ENCODE peak calls at places on chromosomes 6 and 20, in four cellular contexts. N is endothelial cell of umbilical vein, F is WERI-Rb-1, H is pancreas. E is an unnamed sample.

GRCh38 chr6:35629876-35630378 is 58.8 kb downstream of the FKBP5 start:
- DNase-seq in F (no peak), N (no peak), H (no peak), E (no peak)

GRCh38 chr6:127496471-127496870 is 22.7 kb downstream of the MTCL3 start:
- DNase-seq in N (no peak), H (no peak), F (no peak), E (no peak)

GRCh38 chr6:28947831-28948270 is 24.1 kb upstream of the TRIM27 start:
- DNase-seq in H (no peak), F (no peak), N (peak; percentile 47), E (no peak)

GRCh38 chr20:62007127-62007647 is 58.5 kb downstream of the TAF4 start:
- DNase-seq in H (no peak), F (no peak), N (no peak), E (no peak)

GRCh38 chr6:107613980-107614379 is 124.1 kb downstream of the SOBP start:
- DNase-seq in N (no peak), H (no peak), F (no peak), E (no peak)

GRCh38 chr6:159255434-159255951 is 86.3 kb downstream of the FNDC1 start:
- DNase-seq in N (no peak), F (no peak), H (no peak), E (no peak)

GRCh38 chr6:112343375-112343774 is 3.8 kb upstream of the RFPL4B start:
- DNase-seq in H (no peak), F (no peak), N (no peak), E (no peak)

GRCh38 chr20:16703570-16703969 is 26.3 kb upstream of the SNRPB2 start:
- DNase-seq in H (no peak), N (no peak), F (no peak), E (no peak)

GRCh38 chr20:62156592-62157386 is 13.2 kb downstream of the SS18L1 start:
- DNase-seq in F (peak; percentile 93), N (peak; percentile 48), H (peak; percentile 84), E (peak; percentile 40)

GRCh38 chr6:153131037-153131981 is at the start of gene RGS17:
- DNase-seq in N (peak; percentile 57), F (peak; percentile 79), H (peak; percentile 79), E (no peak)

GRCh38 chr20:59751075-59751711 is 146.9 kb downstream of the PHACTR3 start:
- DNase-seq in F (peak; percentile 62), N (no peak), H (peak; percentile 88), E (peak; percentile 33)

GRCh38 chr6:137589067-137589848 is 95.1 kb upstream of the OLIG3 start:
- DNase-seq in H (no peak), F (peak; percentile 59), N (peak; percentile 15), E (no peak)

GRCh38 chr6:154894903-154895302 is 100.2 kb upstream of the TIAM2 start:
- DNase-seq in N (no peak), H (no peak), F (no peak), E (no peak)

GRCh38 chr20:62824476-62825287 is 7.8 kb downstream of the COL9A3 start:
- DNase-seq in N (no peak), H (peak; percentile 71), F (peak; percentile 83), E (no peak)

GRCh38 chr20:57364451-57364850 is 13.4 kb downstream of the RAE1 start:
- DNase-seq in N (no peak), H (no peak), F (no peak), E (no peak)

GRCh38 chr6:39361657-39362486 is 39.4 kb upstream of the KCNK16 start:
- DNase-seq in H (peak; percentile 77), F (peak; percentile 90), N (peak; percentile 53), E (peak; percentile 51)

GRCh38 chr6:14499804-14500203 is 382.2 kb downstream of the CD83 start:
- DNase-seq in H (no peak), F (peak; percentile 76), N (no peak), E (no peak)

GRCh38 chr6:139483082-139483481 is 108.6 kb upstream of the CITED2 start:
- DNase-seq in N (no peak), H (no peak), F (no peak), E (no peak)
- H3K4me3 ChIP-seq in N (no peak overlapping the region), H (no peak overlapping the region), F (no peak overlapping the region), E (no peak overlapping the region)

DNA sequence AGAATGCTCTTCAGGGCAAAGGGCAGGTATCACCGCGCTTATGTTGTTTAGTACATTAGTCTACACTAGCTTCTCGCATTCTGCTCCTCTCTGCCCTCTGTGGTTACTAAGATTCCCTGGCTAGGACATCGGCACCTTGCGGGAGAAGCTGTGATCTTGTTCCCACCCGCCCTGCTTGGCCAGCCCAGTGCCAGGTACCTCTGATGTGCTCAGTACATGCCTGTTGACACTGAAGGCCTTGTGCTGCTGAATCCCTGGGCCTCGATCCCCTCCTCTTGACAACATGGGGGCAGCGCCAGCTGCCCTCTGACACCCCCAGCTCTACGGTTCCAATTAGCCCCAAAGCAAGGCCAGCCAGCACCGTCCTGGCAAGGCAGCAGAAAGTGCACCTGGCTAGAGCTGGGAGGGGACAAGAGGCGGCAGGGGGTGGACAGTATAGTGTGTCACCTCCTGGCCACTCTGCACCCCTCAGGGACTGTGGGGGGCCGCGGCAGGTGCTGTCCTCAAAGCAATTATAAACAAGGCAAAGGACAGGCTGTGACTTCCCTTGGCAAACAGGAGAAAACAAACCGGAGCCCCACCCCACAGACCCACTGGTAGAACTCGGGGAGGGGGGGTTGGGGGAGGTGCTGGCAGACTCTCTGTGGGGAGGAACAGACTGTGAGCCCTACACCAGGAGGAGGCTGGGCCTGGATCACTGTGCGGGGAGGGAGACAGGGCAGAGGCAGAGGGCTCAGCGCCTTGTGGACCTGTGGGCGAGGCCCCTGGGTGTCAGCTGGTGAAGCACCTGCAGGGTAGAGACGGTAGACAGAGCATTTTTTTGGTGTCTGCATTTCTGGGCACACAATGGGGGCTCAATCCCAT is 7.1 kb downstream of the TFEB start:
- DNase-seq in H (no peak), N (no peak), F (no peak), E (no peak)
- H3K27ac ChIP-seq in H (no peak overlapping the region), N (no peak overlapping the region), F (no peak overlapping the region), E (no peak overlapping the region)

DNA sequence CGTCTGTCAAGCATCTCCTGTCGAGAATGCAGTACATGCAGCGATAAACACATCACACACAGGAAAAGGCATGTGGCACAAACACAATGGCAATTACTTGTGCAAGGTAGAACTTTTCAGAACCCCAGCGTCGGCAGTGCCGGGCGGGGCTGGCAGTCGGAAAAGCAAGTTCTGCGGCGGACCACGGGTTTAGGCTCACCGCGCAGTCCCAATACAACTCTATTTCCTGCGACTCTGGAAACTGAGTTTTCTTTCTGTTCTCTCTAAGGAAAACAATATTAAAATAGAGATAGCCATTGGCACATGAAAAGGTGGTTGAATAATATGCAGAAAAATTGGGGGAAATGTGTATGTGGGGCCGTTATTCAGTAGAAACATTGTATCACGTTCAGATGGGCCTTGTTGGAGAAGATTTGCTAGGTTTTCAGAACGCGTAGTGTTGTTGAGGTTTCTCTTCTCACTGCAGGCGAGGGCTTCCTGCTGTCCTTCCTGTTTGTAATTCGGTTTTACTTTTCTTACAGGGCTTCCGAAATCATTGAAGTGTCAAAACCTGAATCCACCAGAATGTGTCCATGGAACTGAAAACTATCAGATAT is 369.5 kb downstream of the THBS2 start:
- DNase-seq in F (no peak), H (no peak), N (no peak), E (no peak)
- H3K4me3 ChIP-seq in F (no peak overlapping the region), H (no peak overlapping the region), N (no peak overlapping the region), E (no peak overlapping the region)

GRCh38 chr20:5658897-5659296 is 91.3 kb upstream of the SHLD1 start:
- DNase-seq in N (peak; percentile 91), H (no peak), F (no peak), E (peak; percentile 65)
- H3K27ac ChIP-seq in N (no peak overlapping the region), H (no peak overlapping the region), F (no peak overlapping the region), E (peak overlapping the region; percentile 81)

GRCh38 chr6:122323361-122323760 is 76.1 kb upstream of the HSF2 start:
- DNase-seq in H (no peak), N (no peak), F (no peak), E (no peak)

GRCh38 chr6:122322824-122323223 is 76.6 kb upstream of the HSF2 start:
- DNase-seq in N (peak; percentile 47), H (no peak), F (no peak), E (no peak)
- H3K4me3 ChIP-seq in N (peak overlapping the region; percentile 25), H (peak overlapping the region; percentile 8), F (no peak overlapping the region), E (peak overlapping the region; percentile 32)

DNA sequence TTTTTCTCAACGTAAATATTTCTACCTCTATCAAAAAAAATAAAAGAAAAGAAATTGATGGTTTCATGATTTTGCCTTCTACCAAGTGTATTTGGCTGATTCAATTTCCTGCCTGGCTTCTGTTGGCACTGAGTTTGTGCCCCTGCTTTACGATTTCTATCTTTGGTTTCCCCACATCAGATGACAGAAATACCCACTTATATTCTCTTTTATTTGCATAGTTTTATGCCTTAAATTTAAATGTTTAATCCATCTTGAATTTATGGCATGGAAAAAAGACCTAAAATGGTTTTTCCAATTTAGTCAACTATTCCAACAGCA is 34.3 kb downstream of the RNF24 start:
- DNase-seq in N (peak; percentile 10), H (no peak), F (no peak), E (no peak)
- H3K27ac ChIP-seq in N (peak overlapping the region; percentile 42), H (no peak overlapping the region), F (no peak overlapping the region), E (peak overlapping the region; percentile 67)

GRCh38 chr6:125957845-125958244 is 1.3 kb downstream of the HINT3 start:
- DNase-seq in F (no peak), N (peak; percentile 66), H (no peak), E (peak; percentile 62)
- H3K4me3 ChIP-seq in F (peak overlapping the region; percentile 92), N (peak overlapping the region; percentile 58), H (peak overlapping the region; percentile 91), E (peak overlapping the region; percentile 87)

GRCh38 chr6:7234547-7234946 is 78.5 kb downstream of the SSR1 start:
- DNase-seq in H (no peak), F (no peak), N (no peak), E (no peak)

GRCh38 chr6:7235712-7236311 is 77.2 kb downstream of the SSR1 start:
- DNase-seq in H (no peak), N (no peak), F (no peak), E (no peak)

GRCh38 chr6:7238526-7238899 is 74.5 kb downstream of the SSR1 start:
- DNase-seq in H (no peak), N (no peak), F (no peak), E (no peak)

GRCh38 chr6:7237653-7238190 is 75.3 kb downstream of the SSR1 start:
- DNase-seq in F (no peak), N (no peak), H (no peak), E (no peak)

GRCh38 chr6:7236312-7237209 is 76.4 kb downstream of the SSR1 start:
- DNase-seq in F (no peak), N (no peak), H (no peak), E (no peak)
- H3K27ac ChIP-seq in F (no peak overlapping the region), N (no peak overlapping the region), H (peak overlapping the region; percentile 74), E (peak overlapping the region; percentile 25)

GRCh38 chr6:148986608-148987007 is 239.8 kb downstream of the UST start:
- DNase-seq in H (no peak), F (no peak), N (no peak), E (no peak)
- H3K4me3 ChIP-seq in H (no peak overlapping the region), F (no peak overlapping the region), N (no peak overlapping the region), E (no peak overlapping the region)